ENCODE peak calls at places on chromosomes 6 and 20, in five cellular contexts. O is HAP-1; W is adrenal gland; M is Caco-2; G is CD8-positive, alpha-beta memory T cell. P is an unnamed sample.

GRCh38 chr6:41271901-41272395 is 14.5 kb downstream of the TREM1 start:
- DNase-seq in O (no peak), W (peak; percentile 70), M (no peak), G (no peak), P (no peak)

GRCh38 chr20:57592263-57593092 is 27.7 kb downstream of the ZBP1 start:
- DNase-seq in O (no peak), W (no peak), M (no peak), G (no peak), P (no peak)

GRCh38 chr6:161626132-161626676 is 352.3 kb upstream of the AGPAT4 start:
- DNase-seq in O (no peak), W (no peak), M (no peak), G (no peak), P (no peak)

GRCh38 chr6:105746539-105746938 is 339.6 kb upstream of the PRDM1 start:
- DNase-seq in O (no peak), W (no peak), M (no peak), G (no peak), P (no peak)

GRCh38 chr20:57432874-57433491 is 41.8 kb downstream of the RBM38 start:
- DNase-seq in O (no peak), W (peak; percentile 42), M (no peak), G (peak; percentile 45), P (no peak)

GRCh38 chr6:33189164-33189563 is 3.1 kb downstream of the COL11A2 start:
- DNase-seq in O (no peak), W (no peak), M (no peak), G (no peak), P (no peak)

GRCh38 chr6:132960720-132961119 is 146.4 kb downstream of the RPS12 start:
- DNase-seq in O (no peak), W (no peak), M (no peak), G (no peak), P (no peak)

GRCh38 chr6:91664327-91664959 is 1077.6 kb upstream of the MAP3K7 start:
- DNase-seq in O (no peak), W (no peak), M (no peak), G (no peak), P (no peak)

GRCh38 chr6:7911345-7911725 is 747 bp upstream of the TXNDC5 start:
- DNase-seq in O (no peak), W (no peak), M (peak; percentile 27), G (no peak), P (no peak)

GRCh38 chr6:155212106-155212505 is 51.7 kb upstream of the CLDN20 start:
- DNase-seq in O (no peak), W (no peak), M (no peak), G (no peak), P (no peak)

GRCh38 chr20:12171927-12172581 is 254.4 kb downstream of the BTBD3 start:
- DNase-seq in O (no peak), W (no peak), M (no peak), G (no peak), P (peak; percentile 67)

GRCh38 chr6:142378138-142378875 is 76.5 kb downstream of the ADGRG6 start:
- DNase-seq in O (peak; percentile 37), W (no peak), M (no peak), G (no peak), P (peak; percentile 46)

GRCh38 chr6:128204621-128205020 is 303.8 kb upstream of the THEMIS start:
- DNase-seq in O (peak; percentile 18), W (no peak), M (no peak), G (no peak), P (no peak)

GRCh38 chr20:61437280-61438206 is 185.5 kb downstream of the CDH4 start:
- DNase-seq in O (no peak), W (no peak), M (no peak), G (no peak), P (no peak)

GRCh38 chr6:12348530-12349511 is 58.7 kb downstream of the EDN1 start:
- DNase-seq in O (no peak), W (no peak), M (peak; percentile 73), G (no peak), P (peak; percentile 77)

GRCh38 chr6:90691823-90692222 is 105.0 kb upstream of the MAP3K7 start:
- DNase-seq in O (peak; percentile 9), W (no peak), M (peak; percentile 13), G (no peak), P (no peak)

GRCh38 chr20:10626896-10627295 is 46.9 kb downstream of the JAG1 start:
- DNase-seq in O (no peak), W (no peak), M (no peak), G (no peak), P (no peak)

GRCh38 chr6:163711615-163712568 is 297.4 kb downstream of the QKI start:
- DNase-seq in O (no peak), W (peak; percentile 58), M (no peak), G (no peak), P (peak; percentile 23)

GRCh38 chr20:37984018-37984785 is 49.1 kb downstream of the TTI1 start:
- DNase-seq in O (no peak), W (peak; percentile 57), M (no peak), G (no peak), P (no peak)

GRCh38 chr6:10487668-10488327 is 33.4 kb upstream of the GCNT2 start:
- DNase-seq in O (no peak), W (no peak), M (no peak), G (no peak), P (no peak)

GRCh38 chr6:1705183-1705582 is 95.5 kb downstream of the FOXC1 start:
- DNase-seq in O (no peak), W (no peak), M (no peak), G (no peak), P (no peak)

GRCh38 chr20:39195495-39196129 is 233.5 kb downstream of the DHX35 start:
- DNase-seq in O (no peak), W (no peak), M (peak; percentile 46), G (no peak), P (no peak)

GRCh38 chr6:72461144-72461543 is 160.7 kb upstream of the KCNQ5 start:
- DNase-seq in O (no peak), W (no peak), M (no peak), G (no peak), P (no peak)

GRCh38 chr6:79384845-79385244 is 150.4 kb upstream of the HMGN3 start:
- DNase-seq in O (no peak), W (no peak), M (peak; percentile 40), G (no peak), P (peak; percentile 9)

GRCh38 chr6:14665827-14666724 is 548.5 kb downstream of the CD83 start:
- DNase-seq in O (no peak), W (peak; percentile 58), M (no peak), G (no peak), P (peak; percentile 98)

GRCh38 chr6:8082954-8083858 is 19.0 kb upstream of the BLOC1S5 start:
- DNase-seq in O (peak; percentile 21), W (peak; percentile 54), M (no peak), G (no peak), P (peak; percentile 45)

GRCh38 chr6:35078226-35078850 is 62.8 kb downstream of the TCP11 start:
- DNase-seq in O (no peak), W (peak; percentile 1), M (no peak), G (no peak), P (no peak)
- H3K36me3 ChIP-seq in O (peaks cover 5% of the 10 kb centered on the region), W (no peaks in the 10 kb centered on the region), M (no peaks in the 10 kb centered on the region), G (no peaks in the 10 kb centered on the region), P (peaks cover 11% of the 10 kb centered on the region)

GRCh38 chr6:169962604-169963469 is 211.4 kb downstream of the ERMARD start:
- DNase-seq in O (no peak), W (no peak), M (no peak), G (no peak), P (no peak)
- H3K4me3 ChIP-seq in O (no peak overlapping the region), W (no peak overlapping the region), M (no peak overlapping the region), G (no peak overlapping the region), P (no peak overlapping the region)

GRCh38 chr20:29298759-29299613 is 1958.5 kb upstream of the DEFB115 start:
- DNase-seq in O (no peak), W (no peak), M (no peak), G (no peak), P (no peak)

GRCh38 chr20:29300579-29301551 is 1956.6 kb upstream of the DEFB115 start:
- DNase-seq in O (no peak), W (no peak), M (no peak), G (no peak), P (no peak)

GRCh38 chr20:29299811-29300578 is 1957.5 kb upstream of the DEFB115 start:
- DNase-seq in O (no peak), W (no peak), M (no peak), G (no peak), P (no peak)

GRCh38 chr20:29302979-29303644 is 1954.4 kb upstream of the DEFB115 start:
- DNase-seq in O (no peak), W (no peak), M (no peak), G (no peak), P (no peak)

GRCh38 chr20:29301624-29302259 is 1955.7 kb upstream of the DEFB115 start:
- DNase-seq in O (no peak), W (no peak), M (no peak), G (no peak), P (no peak)
- H3K9me3 ChIP-seq in O (peaks cover 3% of the 10 kb centered on the region), W (no peaks in the 10 kb centered on the region), M (peaks cover 57% of the 10 kb centered on the region), G (no peaks in the 10 kb centered on the region), P (no peaks in the 10 kb centered on the region)

DNA sequence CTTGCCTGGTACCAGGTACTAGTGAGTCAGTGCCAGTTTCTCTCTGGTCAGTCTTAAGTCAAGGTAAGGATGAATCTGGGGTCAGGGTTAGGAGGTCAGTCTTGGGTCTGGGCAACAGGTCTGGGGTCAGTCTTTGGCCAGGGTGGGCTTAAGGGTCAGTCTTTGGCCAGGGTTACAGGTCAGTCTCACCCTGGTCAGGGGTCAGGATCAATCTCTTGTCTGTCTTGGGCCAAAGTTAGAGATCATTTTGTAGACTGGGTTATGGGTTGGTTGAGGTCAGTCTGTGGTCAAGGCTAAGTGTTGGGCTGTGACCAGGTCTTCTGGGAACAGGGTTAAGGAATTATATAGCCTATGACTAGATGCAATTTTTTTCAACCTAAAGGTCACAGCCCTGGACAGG is 12.8 kb upstream of the CAPN11 start:
- DNase-seq in O (no peak), W (no peak), M (no peak), G (no peak), P (no peak)
- H3K36me3 ChIP-seq in O (peaks cover 7% of the 10 kb centered on the region), W (no peaks in the 10 kb centered on the region), M (peaks cover 1% of the 10 kb centered on the region), G (peaks cover 23% of the 10 kb centered on the region), P (peaks cover 90% of the 10 kb centered on the region)

DNA sequence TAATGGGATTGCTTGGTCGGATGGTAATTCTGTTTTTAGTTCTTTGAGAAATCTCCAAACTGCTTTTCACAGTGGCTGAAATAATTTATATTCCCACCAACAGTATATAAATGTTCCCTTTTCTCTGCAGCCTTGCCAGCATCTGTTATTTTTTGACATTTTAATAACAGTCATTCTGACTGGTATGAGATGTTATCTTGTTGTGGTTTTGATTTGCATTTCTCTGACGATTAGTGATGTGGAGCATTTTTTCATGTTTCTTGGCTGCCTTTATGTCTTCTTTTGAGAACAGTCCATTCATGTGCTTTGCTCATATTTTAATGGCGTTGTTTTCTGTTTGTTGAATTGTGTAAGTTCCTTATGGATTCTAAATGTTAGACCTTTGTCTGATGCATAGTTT is 641.6 kb downstream of the HACE1 start:
- DNase-seq in O (no peak), W (no peak), M (no peak), G (no peak), P (no peak)
- H3K4me3 ChIP-seq in O (no peak overlapping the region), W (no peak overlapping the region), M (no peak overlapping the region), G (no peak overlapping the region), P (no peak overlapping the region)

GRCh38 chr6:361411-362132 is 30.0 kb upstream of the IRF4 start:
- DNase-seq in O (no peak), W (no peak), M (no peak), G (no peak), P (no peak)
- H3K9me3 ChIP-seq in O (peaks cover 58% of the 10 kb centered on the region), W (no peaks in the 10 kb centered on the region), M (peaks cover 6% of the 10 kb centered on the region), G (no peaks in the 10 kb centered on the region), P (peaks cover 5% of the 10 kb centered on the region)

P was measured in MG63.